ENCODE peak calls at places on chromosomes 2 and 18, in seven cellular contexts. J, R, T, I, V, Y and Q are unnamed samples.

GRCh38 chr18:74477771-74478170 is 18.4 kb upstream of the CNDP2 start:
- DNase-seq in J (no peak), R (no peak), T (no peak), I (no peak), V (no peak), Y (no peak), Q (no peak)

GRCh38 chr2:179622635-179623034 is 238.8 kb downstream of the ZNF385B start:
- DNase-seq in J (no peak), R (no peak), T (no peak), I (no peak), V (no peak), Y (no peak), Q (no peak)

GRCh38 chr2:70203086-70203485 is 12.3 kb upstream of the C2orf42 start:
- DNase-seq in J (no peak), R (peak; percentile 3), T (no peak), I (no peak), V (no peak), Y (no peak), Q (no peak)

GRCh38 chr2:26011990-26012856 is 21.7 kb upstream of the RAB10 start:
- DNase-seq in J (peak; percentile 63), R (peak; percentile 3), T (no peak), I (no peak), V (peak; percentile 44), Y (no peak), Q (no peak)

GRCh38 chr2:23698733-23699391 is 228.1 kb downstream of the ATAD2B start:
- DNase-seq in J (no peak), R (peak; percentile 31), T (no peak), I (no peak), V (peak; percentile 56), Y (no peak), Q (no peak)

GRCh38 chr2:69054431-69054830 is 41.5 kb downstream of the ANTXR1 start:
- DNase-seq in J (no peak), R (no peak), T (no peak), I (no peak), V (peak; percentile 23), Y (no peak), Q (no peak)

GRCh38 chr2:134306521-134306920 is 52.6 kb downstream of the MGAT5 start:
- DNase-seq in J (no peak), R (no peak), T (no peak), I (no peak), V (no peak), Y (no peak), Q (no peak)

GRCh38 chr2:84970956-84971798 is at the start of gene KCMF1:
- DNase-seq in J (peak; percentile 55), R (peak; percentile 80), T (peak; percentile 72), I (peak; percentile 81), V (peak; percentile 65), Y (no peak), Q (peak; percentile 75)

GRCh38 chr2:113734187-113734586 is 22.3 kb downstream of the SLC35F5 start:
- DNase-seq in J (no peak), R (no peak), T (no peak), I (no peak), V (no peak), Y (no peak), Q (no peak)

GRCh38 chr2:19802088-19802806 is 99.5 kb downstream of the TTC32 start:
- DNase-seq in J (no peak), R (no peak), T (no peak), I (no peak), V (peak; percentile 70), Y (no peak), Q (no peak)

GRCh38 chr2:52717836-52718235 is 1049.8 kb upstream of the CHAC2 start:
- DNase-seq in J (no peak), R (no peak), T (no peak), I (no peak), V (no peak), Y (no peak), Q (no peak)

GRCh38 chr18:78768655-78769501 is 210.7 kb upstream of the SALL3 start:
- DNase-seq in J (no peak), R (peak; percentile 99), T (no peak), I (no peak), V (no peak), Y (no peak), Q (no peak)

GRCh38 chr2:171434671-171434980 is 600 bp downstream of the DCAF17 start:
- DNase-seq in J (no peak), R (no peak), T (no peak), I (no peak), V (no peak), Y (no peak), Q (peak; percentile 61)

GRCh38 chr2:39124770-39125075 is 3.9 kb upstream of the SOS1 start:
- DNase-seq in J (no peak), R (peak; percentile 48), T (no peak), I (no peak), V (no peak), Y (no peak), Q (no peak)

GRCh38 chr2:96409543-96410184 is 74.1 kb downstream of the NCAPH start:
- DNase-seq in J (no peak), R (peak; percentile 92), T (no peak), I (no peak), V (peak; percentile 46), Y (no peak), Q (no peak)

GRCh38 chr2:231780909-231781797 is at the start of gene PDE6D:
- DNase-seq in J (peak; percentile 100), R (peak; percentile 94), T (peak; percentile 100), I (peak; percentile 97), V (peak; percentile 99), Y (peak; percentile 83), Q (peak; percentile 94)

GRCh38 chr2:46342566-46343315 is 45.5 kb downstream of the EPAS1 start:
- DNase-seq in J (no peak), R (no peak), T (no peak), I (no peak), V (no peak), Y (no peak), Q (no peak)

GRCh38 chr2:63668464-63668863 is 79.7 kb downstream of the MDH1 start:
- DNase-seq in J (no peak), R (no peak), T (no peak), I (no peak), V (no peak), Y (no peak), Q (no peak)

GRCh38 chr2:112993831-112994230 is 11.4 kb upstream of the IL36A start:
- DNase-seq in J (no peak), R (no peak), T (no peak), I (no peak), V (no peak), Y (no peak), Q (no peak)

GRCh38 chr2:239827511-239827865 is 197.7 kb downstream of the NDUFA10 start:
- DNase-seq in J (no peak), R (no peak), T (peak; percentile 30), I (peak; percentile 56), V (no peak), Y (no peak), Q (no peak)

GRCh38 chr2:187912956-187913355 is 358.7 kb upstream of the TFPI start:
- DNase-seq in J (no peak), R (no peak), T (no peak), I (no peak), V (no peak), Y (no peak), Q (no peak)

GRCh38 chr2:46538393-46538792 is 59.0 kb downstream of the TMEM247 start:
- DNase-seq in J (no peak), R (no peak), T (no peak), I (no peak), V (peak; percentile 57), Y (no peak), Q (no peak)

GRCh38 chr2:134301099-134301970 is 47.5 kb downstream of the MGAT5 start:
- DNase-seq in J (peak; percentile 54), R (no peak), T (no peak), I (no peak), V (peak; percentile 63), Y (no peak), Q (no peak)

GRCh38 chr2:234978466-234979203 is 26.8 kb downstream of the SH3BP4 start:
- DNase-seq in J (no peak), R (peak; percentile 5), T (no peak), I (no peak), V (peak; percentile 45), Y (no peak), Q (no peak)

GRCh38 chr2:236209535-236209934 is 41.3 kb upstream of the GBX2 start:
- DNase-seq in J (no peak), R (no peak), T (no peak), I (peak; percentile 43), V (peak; percentile 1), Y (no peak), Q (no peak)

GRCh38 chr2:142974288-142975024 is 97.0 kb downstream of the KYNU start:
- DNase-seq in J (no peak), R (no peak), T (no peak), I (no peak), V (peak; percentile 63), Y (no peak), Q (no peak)

GRCh38 chr2:235766206-235766794 is 272.5 kb downstream of the AGAP1 start:
- DNase-seq in J (peak; percentile 85), R (peak; percentile 50), T (peak; percentile 79), I (no peak), V (peak; percentile 89), Y (peak; percentile 13), Q (no peak)

GRCh38 chr2:75047907-75048625 is 89.6 kb downstream of the POLE4 start:
- DNase-seq in J (peak; percentile 62), R (peak; percentile 2), T (no peak), I (no peak), V (peak; percentile 67), Y (no peak), Q (no peak)

GRCh38 chr2:62305421-62306176 is 109.7 kb downstream of the B3GNT2 start:
- DNase-seq in J (no peak), R (peak; percentile 41), T (no peak), I (no peak), V (no peak), Y (no peak), Q (no peak)

GRCh38 chr18:56869189-56869777 is 218.1 kb downstream of the WDR7 start:
- DNase-seq in J (peak; percentile 61), R (peak; percentile 96), T (no peak), I (no peak), V (peak; percentile 80), Y (no peak), Q (no peak)

GRCh38 chr18:59249186-59249774 is 24.0 kb downstream of the RAX start:
- DNase-seq in J (peak; percentile 78), R (peak; percentile 94), T (peak; percentile 59), I (no peak), V (peak; percentile 90), Y (no peak), Q (peak; percentile 18)

GRCh38 chr18:79400591-79401381 is 5.1 kb downstream of the NFATC1 start:
- DNase-seq in J (no peak), R (no peak), T (no peak), I (no peak), V (no peak), Y (no peak), Q (no peak)

GRCh38 chr2:118050386-118050785 is 36.5 kb upstream of the CCDC93 start:
- DNase-seq in J (no peak), R (peak; percentile 25), T (no peak), I (no peak), V (no peak), Y (no peak), Q (no peak)

GRCh38 chr2:171531836-171532450 is 9.7 kb downstream of the CYBRD1 start:
- DNase-seq in J (peak; percentile 41), R (no peak), T (no peak), I (no peak), V (peak; percentile 6), Y (no peak), Q (no peak)